ENCODE peak calls at places on chromosomes 16 and 17, in four cellular contexts. X is heart right ventricle, C is SJSA1, R is lung microvascular endothelial cell. V is an unnamed sample.

GRCh38 chr16:68481636-68482035 is 33.3 kb upstream of the SMPD3 start:
- DNase-seq in X (no peak), R (no peak), C (no peak), V (no peak)

GRCh38 chr16:49436181-49436580 is 62.6 kb downstream of the C16orf78 start:
- DNase-seq in R (no peak), X (no peak), C (no peak), V (no peak)

GRCh38 chr17:81400154-81400938 is 5.1 kb downstream of the BAHCC1 start:
- DNase-seq in R (peak), X (peak), C (peak), V (no peak)

GRCh38 chr16:66695935-66696668 is 441 bp downstream of the CMTM4 start:
- DNase-seq in R (peak), C (no peak), X (peak), V (peak)

GRCh38 chr17:50301891-50302584 is 27.8 kb downstream of the TMEM92 start:
- DNase-seq in R (no peak), C (no peak), X (no peak), V (no peak)

GRCh38 chr17:41223821-41224220 is 2.6 kb upstream of the KRTAP9-2 start:
- DNase-seq in X (no peak), C (no peak), R (no peak), V (no peak)

GRCh38 chr16:4052096-4052495 is 64.1 kb downstream of the ADCY9 start:
- DNase-seq in X (no peak), R (no peak), C (peak), V (no peak)

GRCh38 chr17:36085710-36086268 is 4.2 kb downstream of the CCL3 start:
- DNase-seq in X (no peak), C (no peak), R (no peak), V (no peak)